ENCODE peak calls at places on chromosomes 16 and 17, in four cellular contexts. T is tibial nerve, Z is transverse colon, F is upper lobe of left lung. B is an unnamed sample.

GRCh38 chr16:80027007-80027965 is 426.7 kb upstream of the MAF start:
- DNase-seq in T (no peak), Z (peak; percentile 40), F (peak; percentile 70), B (peak; percentile 88)

GRCh38 chr17:48915459-48916282 is 7.5 kb downstream of the UBE2Z start:
- DNase-seq in F (peak; percentile 45), Z (peak; percentile 11), T (no peak), B (no peak)

GRCh38 chr16:17311333-17312099 is 159.2 kb downstream of the XYLT1 start:
- DNase-seq in F (no peak), T (no peak), Z (no peak), B (no peak)

GRCh38 chr17:77841742-77842141 is 116.8 kb upstream of the TNRC6C start:
- DNase-seq in F (no peak), T (no peak), Z (no peak), B (peak; percentile 24)

GRCh38 chr16:4517812-4518211 is 20.8 kb downstream of the CDIP1 start:
- DNase-seq in F (no peak), Z (no peak), T (no peak), B (no peak)

GRCh38 chr16:6835516-6835915 is 497.1 kb upstream of the RBFOX1 start:
- DNase-seq in Z (no peak), F (no peak), T (no peak), B (no peak)

GRCh38 chr17:14061666-14062560 is 7.4 kb upstream of the COX10 start:
- DNase-seq in F (peak; percentile 79), Z (no peak), T (no peak), B (no peak)

GRCh38 chr17:64005734-64006167 is 7.6 kb downstream of the PRR29 start:
- DNase-seq in Z (peak; percentile 33), T (no peak), F (peak; percentile 72), B (peak; percentile 56)

GRCh38 chr16:85542548-85542927 is 70.6 kb upstream of the GSE1 start:
- DNase-seq in Z (no peak), F (peak; percentile 46), T (no peak), B (no peak)

GRCh38 chr17:72945468-72945867 is 147.0 kb downstream of the SLC39A11 start:
- DNase-seq in F (no peak), Z (no peak), T (no peak), B (no peak)

GRCh38 chr16:10623059-10623458 is 42.7 kb upstream of the EMP2 start:
- DNase-seq in Z (no peak), T (no peak), F (no peak), B (no peak)

GRCh38 chr17:82561429-82562035 is 42.0 kb downstream of the FOXK2 start:
- DNase-seq in F (no peak), T (no peak), Z (no peak), B (no peak)

GRCh38 chr17:20127660-20128413 is 118.7 kb downstream of the SPECC1 start:
- DNase-seq in Z (no peak), F (no peak), T (no peak), B (no peak)

GRCh38 chr17:76539631-76540271 is at the start of gene PRCD:
- DNase-seq in F (no peak), T (no peak), Z (no peak), B (no peak)

GRCh38 chr17:80187493-80187892 is 17.7 kb downstream of the CARD14 start:
- DNase-seq in Z (peak; percentile 74), F (peak; percentile 85), T (no peak), B (no peak)

GRCh38 chr17:50056217-50056960 is 479 bp downstream of the ITGA3 start:
- DNase-seq in F (peak; percentile 59), Z (peak; percentile 71), T (no peak), B (no peak)

GRCh38 chr16:4653981-4654380 is 29.4 kb downstream of the MGRN1 start:
- DNase-seq in F (peak; percentile 90), Z (peak; percentile 77), T (no peak), B (no peak)

GRCh38 chr17:81476097-81476496 is 36.5 kb downstream of the ACTG1 start:
- DNase-seq in T (no peak), F (no peak), Z (no peak), B (no peak)

GRCh38 chr17:81476635-81477034 is 36.0 kb downstream of the ACTG1 start:
- DNase-seq in F (no peak), Z (no peak), T (no peak), B (no peak)

GRCh38 chr17:81479175-81479574 is 33.4 kb downstream of the ACTG1 start:
- DNase-seq in Z (no peak), T (no peak), F (no peak), B (no peak)

GRCh38 chr17:81478119-81478518 is 34.5 kb downstream of the ACTG1 start:
- DNase-seq in T (no peak), Z (no peak), F (no peak), B (no peak)

GRCh38 chr17:81477173-81477572 is 35.4 kb downstream of the ACTG1 start:
- DNase-seq in F (no peak), T (no peak), Z (no peak), B (no peak)
- TF ChIP-seq EP300 in F (no peak), T (no peak), Z (no peak), B (no peak)

GRCh38 chr17:75300280-75300679 is 11.0 kb upstream of the SLC25A19 start:
- DNase-seq in Z (no peak), F (no peak), T (no peak), B (no peak)

GRCh38 chr17:75301031-75301430 is 11.8 kb upstream of the SLC25A19 start:
- DNase-seq in Z (no peak), F (no peak), T (no peak), B (no peak)

DNA sequence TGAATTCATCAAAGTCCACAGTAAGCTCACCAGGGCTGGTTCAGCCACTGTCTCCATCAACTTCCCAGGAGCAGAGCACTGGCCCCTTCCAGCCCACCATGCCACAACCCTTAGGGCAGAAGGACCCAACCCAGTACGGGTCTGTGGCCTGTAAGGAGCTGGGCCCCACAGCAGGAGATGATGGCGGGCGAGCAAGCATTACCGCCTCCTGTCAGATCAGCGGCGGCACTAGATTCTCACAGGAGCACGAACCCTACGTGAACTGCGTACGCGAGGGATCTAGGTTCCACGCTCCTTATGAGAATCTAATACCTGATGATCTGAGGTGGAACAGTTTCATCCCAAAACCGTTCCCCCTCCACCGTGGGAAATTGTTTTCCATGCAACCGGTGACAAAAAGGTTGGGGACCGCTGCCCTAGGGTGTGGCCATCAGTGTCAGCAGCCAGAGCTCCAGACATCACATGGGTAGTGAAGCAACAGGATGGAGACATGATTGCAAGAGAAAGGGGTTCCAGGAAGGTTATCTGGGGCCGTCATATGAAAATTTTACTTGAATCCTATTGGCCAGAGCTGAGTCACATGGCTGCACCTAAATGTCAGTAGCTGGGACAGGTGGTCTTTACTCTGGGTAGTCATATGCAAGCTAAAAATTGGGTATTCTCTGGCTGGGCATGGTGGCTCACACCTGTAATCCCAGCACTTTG is 12.4 kb upstream of the SLC25A19 start:
- DNase-seq in Z (no peak), T (no peak), F (no peak), B (no peak)
- TF ChIP-seq EP300 in Z (no peak), T (peak; percentile 7), F (no peak), B (no peak)

DNA sequence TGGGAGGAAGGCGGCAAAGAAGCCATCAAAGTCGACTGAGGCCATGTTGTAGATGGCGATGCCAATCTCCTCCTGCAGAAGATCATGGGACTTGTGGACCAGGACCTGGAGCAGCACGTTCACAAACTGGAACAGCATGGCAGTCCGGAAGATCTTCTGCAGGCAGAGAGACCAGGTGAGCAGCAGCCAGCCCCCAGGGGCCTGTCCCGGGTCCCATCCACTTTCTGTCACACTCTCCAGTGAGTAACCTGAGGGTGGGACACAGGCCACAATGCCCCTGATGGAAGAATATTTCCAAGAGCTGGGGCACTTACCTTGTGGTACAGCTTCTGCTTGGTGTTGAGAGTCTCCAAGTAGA is 38.0 kb upstream of the GSG1L start:
- DNase-seq in Z (no peak), T (no peak), F (no peak), B (peak; percentile 16)
- TF ChIP-seq EP300 in Z (no peak), T (no peak), F (no peak), B (no peak)

GRCh38 chr17:69336580-69336979 is 9.6 kb upstream of the ABCA5 start:
- DNase-seq in F (no peak), T (no peak), Z (no peak), B (no peak)

GRCh38 chr17:69335018-69335417 is 8.1 kb upstream of the ABCA5 start:
- DNase-seq in Z (no peak), T (no peak), F (no peak), B (no peak)

GRCh38 chr17:69339937-69340336 is 13.0 kb upstream of the ABCA5 start:
- DNase-seq in F (no peak), T (no peak), Z (no peak), B (no peak)

GRCh38 chr17:69331746-69332145 is 4.8 kb upstream of the ABCA5 start:
- DNase-seq in Z (no peak), F (no peak), T (no peak), B (no peak)

DNA sequence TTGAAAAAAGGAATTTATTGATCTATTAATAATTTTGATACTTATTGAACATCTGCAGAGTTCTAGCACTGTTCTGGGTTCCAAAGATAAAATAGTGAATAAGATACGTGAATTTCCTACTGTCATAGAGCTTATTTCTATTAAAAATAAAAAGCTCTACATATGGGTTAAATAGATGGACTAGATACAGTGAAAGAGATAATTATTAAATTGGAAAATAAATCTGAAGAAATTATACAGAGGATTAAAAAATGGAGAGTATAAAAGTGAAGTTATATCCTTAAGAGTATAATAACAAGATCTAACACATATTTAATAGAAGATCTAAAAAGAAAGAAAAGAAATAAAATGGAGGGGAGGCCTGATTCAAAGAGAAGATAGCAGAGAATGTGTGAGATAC is 10.1 kb upstream of the ABCA5 start:
- DNase-seq in F (no peak), T (no peak), Z (no peak), B (no peak)
- TF ChIP-seq EP300 in F (no peak), T (no peak), Z (no peak), B (no peak)

GRCh38 chr17:4476512-4477070 is 22.1 kb upstream of the SPNS2 start:
- DNase-seq in T (no peak), Z (peak; percentile 80), F (peak; percentile 73), B (no peak)
- TF ChIP-seq EP300 in T (no peak), Z (no peak), F (no peak), B (no peak)

B was measured in suprapubic skin.